ENCODE peak calls at places on chromosomes 6 and 20, in ten cellular contexts. G, M, B, O, W, E, A, J, V and N are unnamed samples.

GRCh38 chr20:50129662-50130345 is 16.9 kb upstream of the UBE2V1 start:
- DNase-seq in G (no peak), E (no peak), V (no peak), A (no peak), B (no peak), O (no peak), W (no peak), M (no peak), J (no peak), N (peak)

GRCh38 chr20:34512266-34512954 is 3.8 kb upstream of the DYNLRB1 start:
- DNase-seq in G (no peak), V (no peak), B (peak), J (no peak), O (no peak), M (no peak), A (peak), E (no peak), W (no peak), N (no peak)

GRCh38 chr6:144647971-144648651 is 363.0 kb downstream of the UTRN start:
- DNase-seq in A (no peak), J (no peak), V (no peak), O (no peak), W (no peak), B (no peak), G (no peak), M (no peak), E (no peak), N (no peak)

GRCh38 chr20:54132612-54133433 is 41.0 kb downstream of the CYP24A1 start:
- DNase-seq in W (peak), V (no peak), B (peak), M (no peak), J (no peak), E (no peak), G (no peak), A (peak), O (peak), N (peak)

GRCh38 chr20:58688414-58688813 is 4.2 kb upstream of the NPEPL1 start:
- DNase-seq in B (no peak), W (no peak), G (no peak), V (no peak), M (no peak), A (no peak), J (no peak), E (no peak), O (no peak), N (no peak)

GRCh38 chr20:3092611-3093379 is 8.3 kb upstream of the AVP start:
- DNase-seq in B (peak), V (no peak), A (no peak), G (no peak), M (peak), W (no peak), E (no peak), J (no peak), O (no peak), N (no peak)

GRCh38 chr6:113178349-113178748 is 678.8 kb upstream of the MARCKS start:
- DNase-seq in O (no peak), E (no peak), J (no peak), G (no peak), M (no peak), B (peak), A (peak), W (no peak), V (no peak), N (peak)

GRCh38 chr6:78598966-78599365 is 268.4 kb upstream of the IRAK1BP1 start:
- DNase-seq in A (peak), M (no peak), V (no peak), J (peak), G (no peak), O (no peak), B (peak), W (no peak), E (no peak), N (peak)

GRCh38 chr6:110491644-110492317 is 15.4 kb upstream of the SLC22A16 start:
- DNase-seq in B (peak), A (peak), G (no peak), M (no peak), O (no peak), E (no peak), J (no peak), V (no peak), W (no peak), N (peak)

GRCh38 chr6:105430685-105431084 is 27.8 kb upstream of the PREP start:
- DNase-seq in M (no peak), J (no peak), B (no peak), E (no peak), W (no peak), O (no peak), G (no peak), V (no peak), A (peak), N (no peak)

GRCh38 chr6:130625825-130626500 is 201.2 kb upstream of the SMLR1 start:
- DNase-seq in V (peak), G (no peak), A (peak), E (no peak), J (no peak), M (no peak), W (no peak), B (peak), O (no peak), N (no peak)

GRCh38 chr20:61447950-61448349 is 195.9 kb downstream of the CDH4 start:
- DNase-seq in W (no peak), B (no peak), M (no peak), G (no peak), V (no peak), J (no peak), A (no peak), O (no peak), E (no peak), N (no peak)

GRCh38 chr6:71977860-71978259 is 91.5 kb downstream of the RIMS1 start:
- DNase-seq in J (no peak), O (no peak), E (no peak), B (peak), G (no peak), W (no peak), A (no peak), V (peak), M (no peak), N (no peak)

GRCh38 chr20:32797160-32797468 is 22.6 kb upstream of the MAPRE1 start:
- DNase-seq in A (no peak), J (no peak), E (no peak), B (no peak), V (no peak), M (no peak), O (no peak), G (no peak), W (no peak), N (no peak)

GRCh38 chr6:101266063-101266462 is 127.4 kb upstream of the GRIK2 start:
- DNase-seq in O (no peak), A (no peak), G (no peak), V (no peak), M (no peak), B (no peak), J (no peak), W (no peak), E (no peak), N (no peak)

GRCh38 chr6:139303176-139303575 is 11.4 kb upstream of the TXLNB start:
- DNase-seq in J (no peak), O (no peak), V (no peak), M (no peak), W (no peak), A (no peak), E (no peak), B (no peak), G (no peak), N (no peak)

GRCh38 chr6:5567352-5567751 is 306.0 kb downstream of the FARS2 start:
- DNase-seq in G (no peak), W (no peak), A (no peak), M (no peak), V (peak), E (no peak), J (no peak), O (no peak), B (no peak), N (no peak)

GRCh38 chr6:128432394-128432793 is 88.0 kb downstream of the PTPRK start:
- DNase-seq in V (no peak), M (no peak), G (no peak), A (peak), O (no peak), W (no peak), E (no peak), J (no peak), B (peak), N (no peak)

GRCh38 chr6:26494117-26494516 is 6.0 kb upstream of the BTN1A1 start:
- DNase-seq in O (no peak), M (no peak), W (no peak), A (no peak), B (no peak), J (no peak), V (no peak), E (no peak), G (no peak), N (no peak)

GRCh38 chr6:22145823-22146379 is 150.9 kb downstream of the PRL start:
- DNase-seq in V (no peak), J (peak), E (no peak), A (peak), G (no peak), B (peak), O (no peak), M (no peak), W (peak), N (no peak)

GRCh38 chr20:21693322-21693721 is 12.1 kb upstream of the PAX1 start:
- DNase-seq in G (no peak), M (no peak), B (no peak), A (no peak), W (no peak), V (peak), E (no peak), J (no peak), O (no peak), N (no peak)

GRCh38 chr20:37539424-37539823 is 11.7 kb upstream of the BLCAP start:
- DNase-seq in G (no peak), M (no peak), W (no peak), J (no peak), A (no peak), V (no peak), O (no peak), E (no peak), B (no peak), N (no peak)

GRCh38 chr6:170288091-170288631 is 2.7 kb downstream of the DLL1 start:
- DNase-seq in B (no peak), E (no peak), V (no peak), M (no peak), A (no peak), G (no peak), J (no peak), W (no peak), O (no peak), N (no peak)

GRCh38 chr20:7516631-7517051 is 423.6 kb downstream of the HAO1 start:
- DNase-seq in M (no peak), J (no peak), G (no peak), E (no peak), A (peak), O (no peak), B (no peak), W (no peak), V (no peak), N (no peak)

GRCh38 chr6:135481786-135482369 is 15.7 kb downstream of the AHI1 start:
- DNase-seq in O (no peak), G (no peak), J (no peak), E (no peak), V (no peak), B (peak), A (no peak), W (no peak), M (no peak), N (no peak)

GRCh38 chr6:116005508-116005855 is 55.2 kb downstream of the FRK start:
- DNase-seq in G (no peak), B (no peak), E (no peak), M (no peak), V (no peak), J (no peak), W (no peak), A (peak), O (no peak), N (no peak)

GRCh38 chr6:54719633-54720032 is 126.9 kb upstream of the FAM83B start:
- DNase-seq in J (no peak), G (no peak), E (no peak), W (no peak), M (no peak), B (no peak), V (no peak), O (no peak), A (no peak), N (no peak)

GRCh38 chr6:119273287-119273686 is 76.3 kb downstream of the MAN1A1 start:
- DNase-seq in M (no peak), B (no peak), V (no peak), O (no peak), E (no peak), W (no peak), J (no peak), G (no peak), A (no peak), N (no peak)

GRCh38 chr6:157150076-157150475 is 173.2 kb downstream of the TMEM242 start:
- DNase-seq in M (no peak), V (no peak), G (no peak), O (no peak), J (no peak), A (peak), B (peak), W (no peak), E (no peak), N (peak)

GRCh38 chr6:166325383-166326042 is 16.8 kb downstream of the SFT2D1 start:
- DNase-seq in J (no peak), A (no peak), O (no peak), M (no peak), G (no peak), B (no peak), W (no peak), E (no peak), V (peak), N (no peak)

GRCh38 chr6:33699739-33700138 is 11.8 kb downstream of the UQCC2 start:
- DNase-seq in A (no peak), V (no peak), B (no peak), M (no peak), W (no peak), G (no peak), J (no peak), O (no peak), E (no peak), N (no peak)

GRCh38 chr6:29627762-29628418 is 5.1 kb downstream of the GABBR1 start:
- DNase-seq in J (peak), B (peak), V (no peak), A (peak), O (peak), M (peak), E (peak), W (peak), G (peak), N (peak)

GRCh38 chr6:30325150-30325872 is 1.4 kb upstream of the TRIM39 start:
- DNase-seq in V (peak), B (peak), E (no peak), W (no peak), J (peak), A (peak), G (no peak), M (peak), O (peak), N (peak)

DNA sequence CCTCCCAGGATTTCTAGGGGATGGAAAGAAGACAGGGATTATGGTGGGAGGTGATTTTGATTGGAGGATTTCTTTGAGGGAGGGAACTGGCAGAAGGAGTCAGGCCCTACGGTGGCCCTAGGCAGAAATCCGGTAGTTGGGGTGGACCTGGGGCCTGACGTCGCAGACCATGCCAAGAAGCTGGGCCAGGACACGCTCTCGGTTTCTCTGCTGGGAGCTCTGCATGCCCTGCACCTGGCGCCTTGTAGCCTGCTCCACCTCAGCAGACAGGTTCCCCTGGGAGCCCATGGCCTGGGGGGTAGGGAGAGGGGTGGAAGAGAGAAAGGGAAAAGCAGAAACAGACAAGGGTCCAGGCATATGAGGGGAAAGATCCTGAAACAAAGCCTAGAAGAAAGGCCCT is 1.1 kb downstream of the ATP6V1G2 start:
- DNase-seq in V (no peak), E (no peak), B (no peak), G (no peak), A (no peak), O (no peak), J (no peak), M (no peak), W (no peak), N (no peak)
- H3K4me3 ChIP-seq in V (no peak), E (no peak), B (no peak), G (no peak), A (no peak), O (no peak), J (no peak), M (no peak), W (no peak), N (no peak)

DNA sequence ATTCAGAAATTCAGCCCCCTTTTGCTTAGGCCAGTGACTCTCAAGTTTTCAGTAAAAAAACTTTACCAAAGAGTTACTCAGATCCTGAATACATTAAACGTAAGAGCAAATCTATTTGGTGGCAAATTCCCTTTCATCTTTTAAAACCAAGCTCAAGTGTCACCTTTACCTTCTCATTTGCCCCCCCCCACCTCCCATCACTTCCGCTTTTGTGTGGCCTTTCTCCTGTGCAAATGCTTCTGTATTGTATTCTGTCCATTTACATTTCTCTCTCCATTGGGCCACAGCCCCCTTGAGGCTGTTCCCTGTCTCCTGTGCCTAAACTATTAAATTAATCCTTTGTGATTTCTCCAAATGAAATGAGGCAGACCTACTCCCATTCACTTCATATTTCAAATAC is 1.9 kb downstream of the NOL7 start:
- DNase-seq in W (no peak), J (no peak), E (no peak), V (no peak), B (no peak), G (no peak), M (no peak), O (no peak), A (no peak), N (no peak)
- H3K4me3 ChIP-seq in W (no peak), J (no peak), E (no peak), V (no peak), B (no peak), G (no peak), M (no peak), O (no peak), A (no peak), N (peak)

DNA sequence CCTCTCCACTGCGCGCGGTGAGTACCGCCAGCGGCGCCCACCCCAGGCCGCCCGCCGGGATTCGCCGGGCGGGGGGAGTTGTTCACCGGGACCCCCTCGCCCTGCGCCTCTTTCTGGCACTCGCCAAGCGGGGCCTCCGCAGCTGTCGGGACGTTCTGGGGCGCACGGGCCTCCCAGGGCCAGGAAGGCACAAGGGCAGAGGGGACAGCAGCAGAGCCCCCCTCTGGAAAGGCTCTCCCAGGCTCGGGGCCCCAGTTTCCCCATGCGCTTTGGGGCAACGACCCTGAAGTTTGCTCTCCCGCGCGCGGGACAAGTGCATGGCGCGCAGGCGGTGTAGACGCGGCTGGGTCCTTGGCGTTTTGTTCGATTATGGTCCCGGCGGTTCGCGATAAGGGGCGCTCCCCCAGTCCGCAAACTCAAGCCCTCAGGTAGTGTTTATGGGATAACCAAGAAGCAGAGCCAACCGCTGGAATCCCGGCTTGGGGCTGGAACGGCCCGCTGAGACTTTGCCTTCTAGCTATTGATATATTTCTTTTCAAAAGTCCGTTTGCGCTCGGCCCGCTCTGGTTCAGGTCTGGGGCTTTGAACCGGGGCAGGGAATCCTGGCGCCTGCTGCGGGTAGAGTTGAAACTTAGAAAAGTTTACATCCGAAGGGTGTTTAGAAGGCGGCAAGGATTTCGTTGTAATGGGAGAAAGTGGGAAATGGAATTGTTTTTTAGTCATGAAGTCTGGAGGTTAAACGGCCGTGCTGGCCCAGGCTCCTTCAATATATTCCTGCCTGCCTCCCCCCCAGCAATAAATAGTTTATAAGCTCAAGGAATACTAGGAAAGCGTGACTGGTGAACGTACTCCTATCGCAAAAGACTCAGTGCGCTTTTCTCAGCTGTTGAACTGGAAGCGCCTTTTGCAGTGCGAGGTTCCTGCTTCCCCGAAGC is 595 bp downstream of the EYA2 start:
- DNase-seq in G (no peak), V (peak), E (no peak), O (peak), J (no peak), W (no peak), M (no peak), A (peak), B (peak), N (peak)
- H3K4me3 ChIP-seq in G (peak), V (peak), E (peak), O (peak), J (peak), W (peak), M (no peak), A (no peak), B (no peak), N (peak)

DNA sequence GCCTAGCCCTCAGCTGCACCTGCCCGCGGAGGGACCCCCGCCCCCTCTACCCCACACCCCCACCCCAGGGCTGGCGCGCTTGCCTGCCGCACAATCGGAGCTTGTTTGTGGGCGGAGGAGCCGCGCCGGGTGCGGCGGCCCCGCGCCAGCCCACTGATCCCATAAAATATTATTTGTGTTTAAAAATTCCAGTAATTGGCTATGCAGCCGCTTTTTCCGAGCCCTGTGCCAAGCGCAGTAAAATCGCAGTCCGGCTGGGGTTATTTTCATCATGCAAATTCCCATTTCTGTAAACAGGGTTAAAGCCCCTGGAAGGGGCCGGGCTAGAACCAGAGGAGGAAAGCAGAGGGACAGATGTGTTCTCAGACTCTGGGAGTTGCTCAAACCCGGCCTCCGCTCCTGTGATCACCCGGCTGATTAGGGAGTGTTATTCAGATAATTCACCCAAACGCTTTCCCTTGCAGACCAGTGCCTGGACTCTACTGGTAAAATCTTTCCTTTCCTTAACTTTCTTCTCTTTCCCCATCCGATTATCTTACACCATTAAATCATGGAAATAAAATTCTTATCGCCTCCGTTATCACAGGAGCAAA is 93.1 kb downstream of the NCR2 start:
- DNase-seq in O (no peak), J (peak), B (no peak), V (no peak), E (no peak), A (no peak), G (peak), W (peak), M (no peak), N (peak)
- H3K4me3 ChIP-seq in O (peak), J (peak), B (peak), V (no peak), E (peak), A (no peak), G (peak), W (peak), M (no peak), N (no peak)